ENCODE peak calls at places on chromosomes 1 and 21, in four cellular contexts. Y, I, S and N are unnamed samples.
A peak's percentile ranks its signal among the peaks of the same experiment; 100 is the strongest.

GRCh38 chr1:211591980-211592493 is 13.1 kb upstream of the SLC30A1 start:
- DNase-seq in Y (no peak), I (peak; percentile 80), S (peak; percentile 85), N (no peak)

GRCh38 chr1:196309386-196309785 is 298.9 kb downstream of the KCNT2 start:
- DNase-seq in Y (no peak), I (peak; percentile 54), S (peak; percentile 59), N (peak; percentile 26)

GRCh38 chr1:185350027-185350442 is 33.0 kb upstream of the IVNS1ABP start:
- DNase-seq in Y (no peak), I (no peak), S (no peak), N (no peak)

GRCh38 chr1:56064705-56065104 is 514.7 kb downstream of the PLPP3 start:
- DNase-seq in Y (no peak), I (peak; percentile 64), S (peak; percentile 33), N (no peak)

GRCh38 chr1:230548997-230549396 is 93.3 kb upstream of the COG2 start:
- DNase-seq in Y (no peak), I (no peak), S (no peak), N (no peak)

GRCh38 chr1:230851291-230851691 is 17.0 kb downstream of the C1orf198 start:
- DNase-seq in Y (no peak), I (no peak), S (peak; percentile 78), N (no peak)

GRCh38 chr1:224211262-224211962 is 28.4 kb downstream of the DEGS1 start:
- DNase-seq in Y (no peak), I (peak; percentile 35), S (peak; percentile 79), N (peak; percentile 21)

GRCh38 chr1:228781801-228782661 is 46.8 kb downstream of the RHOU start:
- DNase-seq in Y (no peak), I (no peak), S (no peak), N (no peak)

GRCh38 chr21:38315155-38315554 is 58.4 kb downstream of the KCNJ15 start:
- DNase-seq in Y (no peak), I (no peak), S (peak; percentile 58), N (no peak)

GRCh38 chr1:156766288-156767100 is 841 bp upstream of the PRCC start:
- DNase-seq in Y (peak; percentile 54), I (no peak), S (no peak), N (no peak)

GRCh38 chr1:170790175-170790574 is 126.2 kb downstream of the PRRX1 start:
- DNase-seq in Y (no peak), I (no peak), S (no peak), N (no peak)
- TF ChIP-seq CTCF in Y (peak; percentile 20), I (no peak), S (peak; percentile 19), N (no peak)

DNA sequence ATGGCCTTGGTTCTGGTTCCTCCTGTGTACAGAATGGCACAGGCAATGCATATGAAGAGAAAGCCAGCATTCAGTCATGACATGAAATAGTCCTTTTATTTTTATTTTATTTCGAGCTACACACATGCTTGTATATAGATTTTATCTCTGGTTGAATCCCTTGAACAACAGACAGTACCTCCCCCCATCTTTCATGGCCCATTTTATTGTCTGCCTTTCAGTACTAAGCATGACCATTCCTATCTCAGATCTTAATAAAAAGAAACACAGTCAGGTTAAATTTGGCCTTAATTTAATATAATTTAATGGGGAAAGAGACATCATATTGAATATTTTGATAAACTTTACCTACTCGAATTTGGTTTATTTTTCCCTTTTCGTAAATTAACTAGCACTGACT is 76.4 kb upstream of the VANGL1 start:
- DNase-seq in Y (no peak), I (no peak), S (no peak), N (no peak)
- H3K4me3 ChIP-seq in Y (no peak overlapping the region), I (no peak overlapping the region), S (no peak overlapping the region), N (no peak overlapping the region)

DNA sequence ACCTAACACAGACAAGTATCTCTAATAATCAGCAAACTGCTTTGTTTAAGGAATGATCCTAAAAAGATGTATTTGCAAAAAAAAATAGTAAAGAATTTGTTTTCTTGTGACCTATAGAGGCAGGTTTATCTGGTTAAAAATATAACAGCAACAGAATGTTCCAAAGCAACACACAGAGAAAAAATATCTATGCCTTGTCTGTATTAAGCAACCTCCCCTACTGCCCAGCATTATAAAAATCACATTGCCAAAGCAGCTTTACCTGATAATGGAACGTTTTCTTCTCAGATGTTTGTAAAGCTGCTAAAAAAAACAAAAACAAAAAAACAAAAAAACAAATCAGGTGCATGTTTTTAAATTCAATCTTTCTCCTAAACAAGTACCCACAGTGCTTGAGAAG is 24.7 kb downstream of the PALMD start:
- DNase-seq in Y (no peak), I (no peak), S (no peak), N (no peak)
- TF ChIP-seq CTCF in Y (no peak), I (no peak), S (no peak), N (no peak)

GRCh38 chr1:18784523-18784833 is 75.0 kb downstream of the TAS1R2 start:
- DNase-seq in Y (no peak), I (no peak), S (no peak), N (no peak)

GRCh38 chr1:18781031-18781430 is 78.4 kb downstream of the TAS1R2 start:
- DNase-seq in Y (no peak), I (no peak), S (no peak), N (no peak)

GRCh38 chr1:18786149-18786548 is 73.3 kb downstream of the TAS1R2 start:
- DNase-seq in Y (no peak), I (no peak), S (no peak), N (no peak)

GRCh38 chr1:18787825-18788385 is 71.6 kb downstream of the TAS1R2 start:
- DNase-seq in Y (no peak), I (no peak), S (no peak), N (no peak)

GRCh38 chr1:18783705-18784522 is 75.5 kb downstream of the TAS1R2 start:
- DNase-seq in Y (no peak), I (no peak), S (no peak), N (no peak)
- H3K4me3 ChIP-seq in Y (no peak overlapping the region), I (no peak overlapping the region), S (no peak overlapping the region), N (no peak overlapping the region)

GRCh38 chr1:12140016-12140415 is 26.8 kb upstream of the TNFRSF1B start:
- DNase-seq in Y (no peak), I (no peak), S (no peak), N (no peak)

GRCh38 chr1:12134716-12135115 is 32.1 kb upstream of the TNFRSF1B start:
- DNase-seq in Y (no peak), I (no peak), S (no peak), N (no peak)

GRCh38 chr1:12132078-12132477 is 34.7 kb upstream of the TNFRSF1B start:
- DNase-seq in Y (no peak), I (no peak), S (no peak), N (no peak)

GRCh38 chr1:12138196-12139183 is 28.3 kb upstream of the TNFRSF1B start:
- DNase-seq in Y (no peak), I (no peak), S (no peak), N (no peak)

GRCh38 chr1:12135612-12136011 is 31.2 kb upstream of the TNFRSF1B start:
- DNase-seq in Y (peak; percentile 69), I (no peak), S (no peak), N (no peak)
- TF ChIP-seq CTCF in Y (no peak), I (no peak), S (no peak), N (no peak)

GRCh38 chr1:212665241-212666115 is 34.2 kb downstream of the BATF3 start:
- DNase-seq in Y (peak; percentile 89), I (peak; percentile 87), S (peak; percentile 88), N (peak; percentile 88)

GRCh38 chr1:212664409-212665199 is 35.0 kb downstream of the BATF3 start:
- DNase-seq in Y (no peak), I (no peak), S (no peak), N (no peak)

GRCh38 chr1:212668477-212668876 is 31.2 kb downstream of the BATF3 start:
- DNase-seq in Y (no peak), I (no peak), S (no peak), N (no peak)

GRCh38 chr1:212667223-212668139 is 32.2 kb downstream of the BATF3 start:
- DNase-seq in Y (no peak), I (peak; percentile 86), S (peak; percentile 95), N (peak; percentile 49)

GRCh38 chr1:212666116-212666775 is 33.4 kb downstream of the BATF3 start:
- DNase-seq in Y (no peak), I (no peak), S (no peak), N (no peak)
- H3K4me3 ChIP-seq in Y (no peak overlapping the region), I (no peak overlapping the region), S (no peak overlapping the region), N (no peak overlapping the region)

GRCh38 chr1:182768973-182769372 is 20.6 kb upstream of the NPL start:
- DNase-seq in Y (no peak), I (peak; percentile 31), S (no peak), N (no peak)

GRCh38 chr1:182766881-182767645 is 22.5 kb upstream of the NPL start:
- DNase-seq in Y (no peak), I (no peak), S (no peak), N (no peak)

GRCh38 chr1:182766050-182766449 is 23.5 kb upstream of the NPL start:
- DNase-seq in Y (no peak), I (no peak), S (no peak), N (no peak)

GRCh38 chr1:182770193-182770592 is 19.4 kb upstream of the NPL start:
- DNase-seq in Y (no peak), I (no peak), S (no peak), N (no peak)

GRCh38 chr1:182771187-182771984 is 18.2 kb upstream of the NPL start:
- DNase-seq in Y (no peak), I (no peak), S (no peak), N (no peak)
- TF ChIP-seq CTCF in Y (no peak), I (no peak), S (no peak), N (no peak)